ENCODE peak calls at places on chromosomes 11 and 22, in five cellular contexts. F is ACHN, K is NCI-H2171, A is adrenal gland, Q is NCI-H69. P is an unnamed sample.

GRCh38 chr22:48394787-48395620 is 1432.7 kb downstream of the BRD1 start:
- DNase-seq in F (no peak), K (no peak), A (no peak), Q (no peak), P (no peak)

GRCh38 chr11:130070109-130070828 is 575 bp downstream of the APLP2 start:
- DNase-seq in F (peak), K (peak), A (peak), Q (peak), P (peak)

GRCh38 chr22:22928666-22929380 is 41.2 kb downstream of the IGLL5 start:
- DNase-seq in F (no peak), K (no peak), A (no peak), Q (no peak), P (no peak)

GRCh38 chr11:39365809-39366436 is 2093.5 kb downstream of the LRRC4C start:
- DNase-seq in F (peak), K (no peak), A (no peak), Q (peak), P (no peak)

GRCh38 chr11:117094776-117095175 is 3.5 kb downstream of the SIK3 start:
- DNase-seq in F (no peak), K (no peak), A (no peak), Q (no peak), P (no peak)

GRCh38 chr11:38971141-38971540 is 2373.1 kb upstream of the RAG2 start:
- DNase-seq in F (no peak), K (no peak), A (no peak), Q (no peak), P (no peak)

GRCh38 chr11:8311366-8311765 is 47.7 kb upstream of the LMO1 start:
- DNase-seq in F (no peak), K (no peak), A (no peak), Q (no peak), P (no peak)

GRCh38 chr22:17471901-17472566 is 91.3 kb upstream of the SLC25A18 start:
- DNase-seq in F (no peak), K (no peak), A (no peak), Q (no peak), P (no peak)

GRCh38 chr11:26331911-26332571 is at the start of gene ANO3:
- DNase-seq in F (peak), K (peak), A (peak), Q (peak), P (peak)

GRCh38 chr11:96621161-96621560 is 231.3 kb downstream of the JRKL start:
- DNase-seq in F (no peak), K (no peak), A (no peak), Q (no peak), P (no peak)

GRCh38 chr11:72224587-72225410 is at the start of gene INPPL1:
- DNase-seq in F (peak), K (no peak), A (peak), Q (peak), P (no peak)

GRCh38 chr11:130580372-130580771 is 131.9 kb downstream of the ADAMTS15 start:
- DNase-seq in F (peak), K (no peak), A (no peak), Q (peak), P (no peak)

GRCh38 chr22:38477515-38477914 is 9.6 kb downstream of the KDELR3 start:
- DNase-seq in F (peak), K (no peak), A (no peak), Q (no peak), P (no peak)

GRCh38 chr11:128392259-128392658 is 195.1 kb downstream of the ETS1 start:
- DNase-seq in F (no peak), K (no peak), A (no peak), Q (no peak), P (no peak)

GRCh38 chr22:30602049-30602448 is 4.9 kb upstream of the TCN2 start:
- DNase-seq in F (peak), K (no peak), A (no peak), Q (peak), P (no peak)

GRCh38 chr11:58513747-58514367 is 6.0 kb upstream of the OR5B21 start:
- DNase-seq in F (peak), K (peak), A (peak), Q (peak), P (peak)

GRCh38 chr11:74388678-74389327 is 9.4 kb downstream of the PGM2L1 start:
- DNase-seq in F (peak), K (peak), A (peak), Q (peak), P (peak)

GRCh38 chr11:31059529-31059928 is 310.0 kb downstream of the DCDC1 start:
- DNase-seq in F (no peak), K (no peak), A (no peak), Q (peak), P (no peak)

GRCh38 chr11:77250881-77251640 is 50.4 kb downstream of the GDPD4 start:
- DNase-seq in F (no peak), K (no peak), A (no peak), Q (peak), P (no peak)

GRCh38 chr11:106961518-106961917 is 56.8 kb downstream of the GUCY1A2 start:
- DNase-seq in F (peak), K (no peak), A (no peak), Q (no peak), P (no peak)